ENCODE peak calls at places on chromosome 13, in eight cellular contexts. One of them, this sample, is unnamed.

GRCh38 chr13:98632971-98633370 is 56.1 kb upstream of the STK24 start:
- DNase-seq in NCI-H345: no peak
- DNase-seq in T-helper 17 cell: no peak
- DNase-seq in Calu3: no peak
- DNase-seq in activated T-helper 1 cell treated with Interleukin-2 at 50 U/mL for 16 hours: no peak
- DNase-seq in pulmonary artery endothelial cell: no peak
- DNase-seq in LoVo: no peak
- DNase-seq in Ammon's horn: peak
- DNase-seq in this sample: no peak

GRCh38 chr13:31945202-31945978 is 86.2 kb upstream of the FRY start:
- DNase-seq in NCI-H345: peak
- DNase-seq in T-helper 17 cell: no peak
- DNase-seq in Calu3: peak
- DNase-seq in activated T-helper 1 cell treated with Interleukin-2 at 50 U/mL for 16 hours: no peak
- DNase-seq in pulmonary artery endothelial cell: no peak
- DNase-seq in LoVo: peak
- DNase-seq in Ammon's horn: peak
- DNase-seq in this sample: peak

GRCh38 chr13:113320226-113320875 is 23.3 kb downstream of the LAMP1 start:
- DNase-seq in NCI-H345: no peak
- DNase-seq in T-helper 17 cell: no peak
- DNase-seq in Calu3: no peak
- DNase-seq in activated T-helper 1 cell treated with Interleukin-2 at 50 U/mL for 16 hours: no peak
- DNase-seq in pulmonary artery endothelial cell: no peak
- DNase-seq in LoVo: no peak
- DNase-seq in Ammon's horn: no peak
- DNase-seq in this sample: no peak

GRCh38 chr13:50679321-50679720 is 164.2 kb downstream of the DLEU7 start:
- DNase-seq in NCI-H345: no peak
- DNase-seq in T-helper 17 cell: no peak
- DNase-seq in Calu3: no peak
- DNase-seq in activated T-helper 1 cell treated with Interleukin-2 at 50 U/mL for 16 hours: no peak
- DNase-seq in pulmonary artery endothelial cell: no peak
- DNase-seq in LoVo: no peak
- DNase-seq in Ammon's horn: no peak
- DNase-seq in this sample: no peak

GRCh38 chr13:42007844-42008243 is 40.6 kb upstream of the DGKH start:
- DNase-seq in NCI-H345: no peak
- DNase-seq in T-helper 17 cell: no peak
- DNase-seq in Calu3: no peak
- DNase-seq in activated T-helper 1 cell treated with Interleukin-2 at 50 U/mL for 16 hours: no peak
- DNase-seq in pulmonary artery endothelial cell: no peak
- DNase-seq in LoVo: no peak
- DNase-seq in Ammon's horn: no peak
- DNase-seq in this sample: no peak

GRCh38 chr13:95924389-95924994 is 128.7 kb downstream of the UGGT2 start:
- DNase-seq in NCI-H345: no peak
- DNase-seq in T-helper 17 cell: no peak
- DNase-seq in Calu3: no peak
- DNase-seq in activated T-helper 1 cell treated with Interleukin-2 at 50 U/mL for 16 hours: no peak
- DNase-seq in pulmonary artery endothelial cell: no peak
- DNase-seq in LoVo: peak
- DNase-seq in Ammon's horn: no peak
- DNase-seq in this sample: peak

GRCh38 chr13:33490461-33491327 is 205.1 kb upstream of the STARD13 start:
- DNase-seq in NCI-H345: no peak
- DNase-seq in T-helper 17 cell: no peak
- DNase-seq in Calu3: no peak
- DNase-seq in activated T-helper 1 cell treated with Interleukin-2 at 50 U/mL for 16 hours: no peak
- DNase-seq in pulmonary artery endothelial cell: peak
- DNase-seq in LoVo: no peak
- DNase-seq in Ammon's horn: peak
- DNase-seq in this sample: no peak

GRCh38 chr13:67204731-67205130 is 25.4 kb downstream of the PCDH9 start:
- DNase-seq in NCI-H345: peak
- DNase-seq in T-helper 17 cell: no peak
- DNase-seq in Calu3: no peak
- DNase-seq in activated T-helper 1 cell treated with Interleukin-2 at 50 U/mL for 16 hours: no peak
- DNase-seq in pulmonary artery endothelial cell: no peak
- DNase-seq in LoVo: no peak
- DNase-seq in Ammon's horn: no peak
- DNase-seq in this sample: no peak

GRCh38 chr13:113754691-113755090 is 4.3 kb upstream of the TMEM255B start:
- DNase-seq in NCI-H345: no peak
- DNase-seq in T-helper 17 cell: no peak
- DNase-seq in Calu3: no peak
- DNase-seq in activated T-helper 1 cell treated with Interleukin-2 at 50 U/mL for 16 hours: no peak
- DNase-seq in pulmonary artery endothelial cell: no peak
- DNase-seq in LoVo: no peak
- DNase-seq in Ammon's horn: no peak
- DNase-seq in this sample: no peak

GRCh38 chr13:89977203-89977602 is 1370.3 kb upstream of the MIR17HG start:
- DNase-seq in NCI-H345: no peak
- DNase-seq in T-helper 17 cell: no peak
- DNase-seq in Calu3: no peak
- DNase-seq in activated T-helper 1 cell treated with Interleukin-2 at 50 U/mL for 16 hours: no peak
- DNase-seq in pulmonary artery endothelial cell: no peak
- DNase-seq in LoVo: no peak
- DNase-seq in Ammon's horn: no peak
- DNase-seq in this sample: no peak

GRCh38 chr13:112679932-112680677 is 9.7 kb upstream of the ATP11A start:
- DNase-seq in NCI-H345: no peak
- DNase-seq in T-helper 17 cell: no peak
- DNase-seq in Calu3: no peak
- DNase-seq in activated T-helper 1 cell treated with Interleukin-2 at 50 U/mL for 16 hours: no peak
- DNase-seq in pulmonary artery endothelial cell: no peak
- DNase-seq in LoVo: no peak
- DNase-seq in Ammon's horn: no peak
- DNase-seq in this sample: no peak

GRCh38 chr13:48532146-48532472 is 771 bp downstream of the RCBTB2 start:
- DNase-seq in NCI-H345: no peak
- DNase-seq in T-helper 17 cell: no peak
- DNase-seq in Calu3: no peak
- DNase-seq in activated T-helper 1 cell treated with Interleukin-2 at 50 U/mL for 16 hours: no peak
- DNase-seq in pulmonary artery endothelial cell: no peak
- DNase-seq in LoVo: peak
- DNase-seq in Ammon's horn: no peak
- DNase-seq in this sample: peak